ENCODE peak calls at places on chromosomes 16 and 17, in seven cellular contexts. H is aorta; J is RWPE1; S is stimulated activated CD8-positive, alpha-beta memory T cell treated with anti-CD3 and anti-CD28 coated beads, Interleukin-4, amount 100 ng/mL, for 4 hours; M is endothelial cell of umbilical vein; P is NCI-H1694 treated with DMSO at 0.1 percent for 48 hours; L is DMS153. A is an unnamed sample.

GRCh38 chr17:14211778-14212177 is 24.9 kb downstream of the CDRT15 start:
- DNase-seq in M (no peak), P (no peak), L (no peak), S (no peak), H (no peak), J (no peak), A (no peak)

GRCh38 chr17:78588258-78589030 is 11.2 kb upstream of the DNAH17 start:
- DNase-seq in L (no peak), P (no peak), S (no peak), M (no peak), J (no peak), H (no peak), A (no peak)

GRCh38 chr17:35775039-35775438 is 14.4 kb downstream of the C17orf50 start:
- DNase-seq in P (no peak), L (no peak), H (no peak), J (no peak), S (no peak), M (no peak), A (no peak)

GRCh38 chr17:39009471-39010085 is 42.4 kb upstream of the FBXO47 start:
- DNase-seq in J (no peak), P (no peak), M (no peak), L (no peak), S (no peak), H (no peak), A (no peak)

GRCh38 chr17:73482674-73483293 is 161.5 kb downstream of the SDK2 start:
- DNase-seq in P (no peak), J (no peak), L (no peak), M (no peak), S (no peak), H (no peak), A (no peak)

GRCh38 chr17:19244357-19244756 is 7.2 kb downstream of the EPN2 start:
- DNase-seq in S (no peak), M (no peak), P (no peak), H (no peak), J (no peak), L (no peak), A (no peak)

GRCh38 chr16:23353440-23353839 is 51.3 kb downstream of the SCNN1B start:
- DNase-seq in J (no peak), P (no peak), L (no peak), H (no peak), S (no peak), M (no peak), A (no peak)

GRCh38 chr17:73334771-73335513 is 23.1 kb upstream of the CDC42EP4 start:
- DNase-seq in L (peak; percentile 40), H (no peak), P (no peak), S (no peak), M (no peak), J (no peak), A (no peak)

GRCh38 chr17:48052956-48053757 is 5.0 kb downstream of the NFE2L1 start:
- DNase-seq in J (no peak), H (peak; percentile 61), M (peak; percentile 63), S (no peak), P (no peak), L (peak; percentile 45), A (peak; percentile 84)

GRCh38 chr16:72467157-72467759 is 295.3 kb upstream of the PMFBP1 start:
- DNase-seq in L (peak; percentile 15), M (peak; percentile 72), S (no peak), H (no peak), J (peak; percentile 8), P (peak; percentile 51), A (peak; percentile 44)

GRCh38 chr17:28892024-28892423 is 5.5 kb downstream of the FLOT2 start:
- DNase-seq in S (no peak), M (no peak), J (no peak), H (no peak), L (no peak), P (no peak), A (no peak)

GRCh38 chr17:49798738-49799137 is 10.3 kb downstream of the KAT7 start:
- DNase-seq in P (no peak), S (no peak), L (no peak), H (no peak), J (no peak), M (no peak), A (no peak)

GRCh38 chr17:41397003-41397665 is at the start of gene KRT31:
- DNase-seq in M (no peak), S (no peak), H (no peak), J (no peak), P (no peak), L (no peak), A (peak; percentile 11)

GRCh38 chr17:75010683-75011406 is 1.6 kb upstream of the MRPL58 start:
- DNase-seq in H (no peak), M (peak; percentile 83), S (no peak), L (peak; percentile 85), J (peak; percentile 44), P (peak; percentile 76), A (peak; percentile 37)

GRCh38 chr17:63476494-63476856 is 386 bp upstream of the ACE start:
- DNase-seq in H (no peak), S (no peak), J (no peak), L (no peak), M (peak; percentile 18), P (no peak), A (peak; percentile 47)

GRCh38 chr16:1791256-1791942 is 2.1 kb downstream of the IGFALS start:
- DNase-seq in P (no peak), S (no peak), H (peak; percentile 45), M (no peak), L (no peak), J (no peak), A (no peak)

GRCh38 chr16:89015271-89015859 is 38.4 kb upstream of the CBFA2T3 start:
- DNase-seq in J (no peak), L (no peak), H (peak; percentile 38), S (no peak), P (no peak), M (no peak), A (no peak)

GRCh38 chr17:28384281-28385036 is 13.0 kb downstream of the SARM1 start:
- DNase-seq in P (no peak), H (peak; percentile 77), S (peak; percentile 28), M (peak; percentile 25), J (no peak), L (peak; percentile 77), A (no peak)

GRCh38 chr16:88608076-88608475 is 30.3 kb upstream of the IL17C start:
- DNase-seq in S (no peak), H (no peak), J (no peak), P (no peak), L (no peak), M (no peak), A (no peak)

GRCh38 chr16:31875112-31875803 is 1.7 kb downstream of the ZNF267 start:
- DNase-seq in P (no peak), L (no peak), J (no peak), M (peak; percentile 26), H (no peak), S (no peak), A (no peak)

GRCh38 chr17:55202906-55203305 is 61.9 kb upstream of the HLF start:
- DNase-seq in S (no peak), L (no peak), M (no peak), H (no peak), P (peak; percentile 75), J (no peak), A (no peak)

GRCh38 chr16:87206646-87207451 is 110.3 kb downstream of the C16orf95 start:
- DNase-seq in H (no peak), J (peak; percentile 65), S (no peak), L (no peak), M (no peak), P (no peak), A (no peak)

GRCh38 chr17:80650751-80651173 is 106.1 kb downstream of the RPTOR start:
- DNase-seq in P (no peak), M (no peak), J (no peak), H (no peak), S (no peak), L (no peak), A (peak; percentile 89)

GRCh38 chr16:28839004-28839639 is 7.0 kb downstream of the TUFM start:
- DNase-seq in P (no peak), S (no peak), H (no peak), M (no peak), J (no peak), L (no peak), A (no peak)

GRCh38 chr16:10992797-10993196 is 48.4 kb downstream of the CLEC16A start:
- DNase-seq in M (peak; percentile 21), H (no peak), P (no peak), J (peak; percentile 92), S (no peak), L (no peak), A (peak; percentile 45)

GRCh38 chr16:83992624-83993023 is 24.6 kb downstream of the NECAB2 start:
- DNase-seq in M (no peak), L (no peak), P (no peak), H (peak; percentile 51), S (no peak), J (no peak), A (no peak)

GRCh38 chr16:89009343-89010209 is 32.6 kb upstream of the CBFA2T3 start:
- DNase-seq in P (no peak), M (peak; percentile 16), H (peak; percentile 44), L (no peak), S (no peak), J (no peak), A (peak; percentile 55)

GRCh38 chr16:75048051-75048450 is 49.2 kb downstream of the ZNRF1 start:
- DNase-seq in J (no peak), H (no peak), L (no peak), S (no peak), P (no peak), M (no peak), A (no peak)

GRCh38 chr17:73430848-73431247 is 119.0 kb upstream of the CDC42EP4 start:
- DNase-seq in S (no peak), P (peak; percentile 79), M (no peak), H (no peak), L (peak; percentile 33), J (no peak), A (no peak)

GRCh38 chr16:12100124-12100647 is 123.7 kb downstream of the SNX29 start:
- DNase-seq in H (peak; percentile 11), S (no peak), J (no peak), L (no peak), M (no peak), P (no peak), A (no peak)

GRCh38 chr17:40909755-40910154 is 24.7 kb upstream of the KRT20 start:
- DNase-seq in S (no peak), J (peak; percentile 22), L (no peak), H (no peak), P (no peak), M (no peak), A (no peak)